ENCODE peak calls at places on chromosomes 1 and 21, in nine cellular contexts. E is effector CD4-positive, alpha-beta T cell; Y is neural progenitor cell; Q is naive thymus-derived CD8-positive, alpha-beta T cell; K is lower lobe of right lung; T is HS-27A; G is PC-3; U is mucosa of gallbladder; B is memory B cell. M is an unnamed sample.

GRCh38 chr1:56472860-56473259 is 106.5 kb downstream of the PLPP3 start:
- DNase-seq in E (no peak), Y (no peak), Q (no peak), K (no peak), T (no peak), G (no peak), U (no peak), B (peak), M (no peak)

GRCh38 chr1:197180252-197180878 is 33.9 kb upstream of the ASPM start:
- DNase-seq in E (no peak), Y (peak), Q (no peak), K (no peak), T (no peak), G (peak), U (no peak), B (no peak), M (peak)

GRCh38 chr21:45016491-45017375 is 57.6 kb upstream of the ADARB1 start:
- DNase-seq in E (no peak), Y (no peak), Q (no peak), K (no peak), T (no peak), G (no peak), U (no peak), B (no peak), M (no peak)

GRCh38 chr1:118947790-118948189 is 40.4 kb downstream of the TBX15 start:
- DNase-seq in E (no peak), Y (no peak), Q (no peak), K (no peak), T (peak), G (peak), U (no peak), B (no peak), M (no peak)

GRCh38 chr1:203153989-203154821 is 21.4 kb downstream of the MYBPH start:
- DNase-seq in E (no peak), Y (no peak), Q (no peak), K (no peak), T (no peak), G (peak), U (no peak), B (no peak), M (peak)

GRCh38 chr1:150621497-150622113 is 7.8 kb downstream of the ENSA start:
- DNase-seq in E (peak), Y (peak), Q (peak), K (no peak), T (no peak), G (peak), U (peak), B (peak), M (peak)

GRCh38 chr1:221576268-221576667 is 165.6 kb downstream of the DUSP10 start:
- DNase-seq in E (no peak), Y (no peak), Q (no peak), K (no peak), T (peak), G (peak), U (no peak), B (no peak), M (peak)

GRCh38 chr1:212315907-212316306 is 30.7 kb downstream of the PPP2R5A start:
- DNase-seq in E (no peak), Y (peak), Q (no peak), K (no peak), T (peak), G (peak), U (no peak), B (no peak), M (peak)

GRCh38 chr1:55286851-55287602 is 71.9 kb upstream of the USP24 start:
- DNase-seq in E (no peak), Y (no peak), Q (no peak), K (no peak), T (no peak), G (no peak), U (no peak), B (no peak), M (no peak)

GRCh38 chr1:40944841-40945430 is 34.6 kb upstream of the CTPS1 start:
- DNase-seq in E (no peak), Y (no peak), Q (no peak), K (no peak), T (no peak), G (peak), U (peak), B (no peak), M (no peak)

GRCh38 chr1:6081901-6082300 is 36.2 kb downstream of the KCNAB2 start:
- DNase-seq in E (no peak), Y (no peak), Q (no peak), K (no peak), T (no peak), G (no peak), U (no peak), B (no peak), M (no peak)

GRCh38 chr1:62082456-62083363 is 111.9 kb upstream of the L1TD1 start:
- DNase-seq in E (peak), Y (peak), Q (peak), K (no peak), T (peak), G (peak), U (peak), B (peak), M (peak)

GRCh38 chr1:110060034-110060661 is 10.3 kb downstream of the ALX3 start:
- DNase-seq in E (peak), Y (peak), Q (peak), K (peak), T (no peak), G (peak), U (no peak), B (peak), M (peak)